ENCODE peak calls at places on chromosomes 7 and 10, in four cellular contexts. One of them, this sample, is unnamed. For H3K27me3 and H3K4me1, the result is how much of the 10 kb centered on the place peaks cover.

GRCh38 chr10:103781329-103782061 is 73.9 kb downstream of the SH3PXD2A start:
- DNase-seq in thoracic aorta: no peak
- DNase-seq in H9: no peak
- DNase-seq in cardiac muscle cell: no peak
- DNase-seq in this sample: no peak

GRCh38 chr10:34164029-34164428 is 651.1 kb downstream of the PARD3 start:
- DNase-seq in thoracic aorta: no peak
- DNase-seq in H9: no peak
- DNase-seq in cardiac muscle cell: no peak
- DNase-seq in this sample: no peak

GRCh38 chr10:104028146-104028545 is 57.5 kb downstream of the COL17A1 start:
- DNase-seq in thoracic aorta: no peak
- DNase-seq in H9: peak
- DNase-seq in cardiac muscle cell: peak
- DNase-seq in this sample: no peak

GRCh38 chr7:114426824-114427223 is 12.2 kb downstream of the FOXP2 start:
- DNase-seq in thoracic aorta: no peak
- DNase-seq in H9: no peak
- DNase-seq in cardiac muscle cell: peak
- DNase-seq in this sample: no peak

GRCh38 chr10:97520978-97521761 is 22.4 kb downstream of the UBTD1 start:
- DNase-seq in thoracic aorta: no peak
- DNase-seq in H9: peak
- DNase-seq in cardiac muscle cell: no peak
- DNase-seq in this sample: no peak

GRCh38 chr7:20539201-20539600 is 76.3 kb upstream of the ABCB5 start:
- DNase-seq in thoracic aorta: no peak
- DNase-seq in H9: no peak
- DNase-seq in cardiac muscle cell: no peak
- DNase-seq in this sample: no peak

GRCh38 chr7:106283831-106284515 is 810 bp downstream of the NAMPT start:
- DNase-seq in thoracic aorta: no peak
- DNase-seq in H9: no peak
- DNase-seq in cardiac muscle cell: peak
- DNase-seq in this sample: no peak

GRCh38 chr10:13717571-13717935 is 130.8 kb downstream of the PRPF18 start:
- DNase-seq in thoracic aorta: no peak
- DNase-seq in H9: no peak
- DNase-seq in cardiac muscle cell: no peak
- DNase-seq in this sample: no peak

GRCh38 chr7:91892821-91893340 is 12.4 kb upstream of the MTERF1 start:
- DNase-seq in thoracic aorta: no peak
- DNase-seq in H9: no peak
- DNase-seq in cardiac muscle cell: no peak
- DNase-seq in this sample: no peak

GRCh38 chr10:78623577-78624215 is 445.1 kb upstream of the ZMIZ1 start:
- DNase-seq in thoracic aorta: no peak
- DNase-seq in H9: no peak
- DNase-seq in cardiac muscle cell: peak
- DNase-seq in this sample: no peak

GRCh38 chr7:85097844-85098243 is 89.0 kb downstream of the SEMA3D start:
- DNase-seq in thoracic aorta: no peak
- DNase-seq in H9: no peak
- DNase-seq in cardiac muscle cell: no peak
- DNase-seq in this sample: no peak

GRCh38 chr10:10055656-10056445 is 961.8 kb upstream of the CELF2 start:
- DNase-seq in thoracic aorta: no peak
- DNase-seq in H9: no peak
- DNase-seq in cardiac muscle cell: no peak
- DNase-seq in this sample: no peak

GRCh38 chr10:124619195-124619594 is 125.0 kb downstream of the FAM53B start:
- DNase-seq in thoracic aorta: no peak
- DNase-seq in H9: no peak
- DNase-seq in cardiac muscle cell: no peak
- DNase-seq in this sample: no peak

GRCh38 chr10:110456046-110456445 is 41.7 kb upstream of the DUSP5 start:
- DNase-seq in thoracic aorta: no peak
- DNase-seq in H9: no peak
- DNase-seq in cardiac muscle cell: no peak
- DNase-seq in this sample: no peak

GRCh38 chr10:66928000-66928770 is 2.3 kb downstream of the LRRTM3 start:
- DNase-seq in thoracic aorta: no peak
- DNase-seq in H9: peak
- DNase-seq in cardiac muscle cell: peak
- DNase-seq in this sample: no peak

GRCh38 chr7:139726485-139726869 is 51.3 kb downstream of the HIPK2 start:
- DNase-seq in thoracic aorta: no peak
- DNase-seq in H9: no peak
- DNase-seq in cardiac muscle cell: no peak
- DNase-seq in this sample: no peak

GRCh38 chr7:148022832-148023231 is 567.7 kb upstream of the C7orf33 start:
- DNase-seq in thoracic aorta: no peak
- DNase-seq in H9: no peak
- DNase-seq in cardiac muscle cell: no peak
- DNase-seq in this sample: no peak

GRCh38 chr10:30586828-30587227 is 42.7 kb downstream of the LYZL2 start:
- DNase-seq in thoracic aorta: no peak
- DNase-seq in H9: no peak
- DNase-seq in cardiac muscle cell: no peak
- DNase-seq in this sample: no peak

GRCh38 chr7:132035517-132036362 is 479.3 kb upstream of the PODXL start:
- DNase-seq in thoracic aorta: peak
- DNase-seq in H9: no peak
- DNase-seq in cardiac muscle cell: peak
- DNase-seq in this sample: peak

GRCh38 chr7:19404912-19405329 is 259.7 kb upstream of the FERD3L start:
- DNase-seq in thoracic aorta: no peak
- DNase-seq in H9: peak
- DNase-seq in cardiac muscle cell: peak
- DNase-seq in this sample: no peak

GRCh38 chr7:130721486-130722277 is 12.3 kb downstream of the KLF14 start:
- DNase-seq in thoracic aorta: no peak
- DNase-seq in H9: peak
- DNase-seq in cardiac muscle cell: peak
- DNase-seq in this sample: no peak

GRCh38 chr10:48820699-48821098 is 118.9 kb downstream of the LRRC18 start:
- DNase-seq in thoracic aorta: no peak
- DNase-seq in H9: no peak
- DNase-seq in cardiac muscle cell: no peak
- DNase-seq in this sample: no peak
- H3K27me3 ChIP-seq in thoracic aorta: under half
- H3K27me3 ChIP-seq in H9: under half
- H3K27me3 ChIP-seq in cardiac muscle cell: under half
- H3K27me3 ChIP-seq in this sample: under half

DNA sequence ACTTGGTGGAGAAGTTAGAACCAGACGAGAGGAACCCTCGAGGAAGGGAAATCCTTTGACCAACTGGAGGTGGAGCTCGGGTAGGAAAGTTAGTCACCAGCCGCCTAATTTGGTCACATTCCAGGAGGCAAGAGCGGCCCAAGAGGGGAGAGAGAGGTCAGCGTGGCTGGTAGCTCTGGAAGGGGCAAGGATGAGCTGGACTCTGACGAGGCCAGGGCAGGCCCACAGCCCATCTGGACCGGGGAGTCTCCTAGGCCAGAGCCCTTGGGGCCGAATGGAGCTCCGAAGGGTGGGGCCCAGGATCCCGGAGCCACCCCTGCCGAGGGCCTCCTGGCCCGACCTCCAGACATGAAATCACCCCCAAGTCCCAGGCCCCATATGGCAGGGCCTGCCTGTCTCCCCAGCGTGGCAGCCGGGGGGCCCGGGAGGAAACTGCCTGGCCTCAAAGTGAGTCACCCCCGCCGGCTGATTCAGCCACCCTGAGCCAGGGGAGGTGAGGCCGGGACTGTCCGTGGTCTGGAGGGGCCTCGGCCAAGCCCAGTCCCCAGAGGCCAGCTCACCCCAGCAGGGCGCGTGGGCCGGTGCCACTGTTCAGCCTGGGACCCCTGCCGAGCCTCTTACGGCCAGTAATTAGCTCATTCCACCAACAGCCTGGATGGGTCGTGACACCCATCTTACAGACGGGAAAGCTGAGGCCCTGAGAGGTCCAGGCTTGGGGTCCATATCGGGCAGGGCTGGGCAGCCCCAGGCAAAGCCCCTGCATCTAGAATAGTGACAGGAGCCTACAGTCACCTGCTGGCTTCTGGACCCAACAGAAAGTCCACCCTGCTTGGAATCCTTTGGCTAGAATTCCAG is 23.5 kb upstream of the PDGFA start:
- DNase-seq in thoracic aorta: no peak
- DNase-seq in H9: no peak
- DNase-seq in cardiac muscle cell: peak
- DNase-seq in this sample: no peak
- H3K4me1 ChIP-seq in thoracic aorta: under half
- H3K4me1 ChIP-seq in H9: under half
- H3K4me1 ChIP-seq in cardiac muscle cell: under half
- H3K4me1 ChIP-seq in this sample: under half

GRCh38 chr7:151410405-151411390 is 860 bp upstream of the WDR86 start:
- DNase-seq in thoracic aorta: no peak
- DNase-seq in H9: peak
- DNase-seq in cardiac muscle cell: peak
- DNase-seq in this sample: no peak

GRCh38 chr7:151409555-151410404 is at the start of gene WDR86:
- DNase-seq in thoracic aorta: no peak
- DNase-seq in H9: peak
- DNase-seq in cardiac muscle cell: peak
- DNase-seq in this sample: no peak

GRCh38 chr7:151413241-151413640 is 3.4 kb upstream of the WDR86 start:
- DNase-seq in thoracic aorta: no peak
- DNase-seq in H9: no peak
- DNase-seq in cardiac muscle cell: no peak
- DNase-seq in this sample: no peak

GRCh38 chr7:151411551-151411950 is 1.7 kb upstream of the WDR86 start:
- DNase-seq in thoracic aorta: no peak
- DNase-seq in H9: peak
- DNase-seq in cardiac muscle cell: no peak
- DNase-seq in this sample: no peak

GRCh38 chr7:151412318-151412717 is 2.5 kb upstream of the WDR86 start:
- DNase-seq in thoracic aorta: no peak
- DNase-seq in H9: no peak
- DNase-seq in cardiac muscle cell: no peak
- DNase-seq in this sample: no peak
- H3K27me3 ChIP-seq in thoracic aorta: under half
- H3K27me3 ChIP-seq in H9: under half
- H3K27me3 ChIP-seq in cardiac muscle cell: under half
- H3K27me3 ChIP-seq in this sample: under half

DNA sequence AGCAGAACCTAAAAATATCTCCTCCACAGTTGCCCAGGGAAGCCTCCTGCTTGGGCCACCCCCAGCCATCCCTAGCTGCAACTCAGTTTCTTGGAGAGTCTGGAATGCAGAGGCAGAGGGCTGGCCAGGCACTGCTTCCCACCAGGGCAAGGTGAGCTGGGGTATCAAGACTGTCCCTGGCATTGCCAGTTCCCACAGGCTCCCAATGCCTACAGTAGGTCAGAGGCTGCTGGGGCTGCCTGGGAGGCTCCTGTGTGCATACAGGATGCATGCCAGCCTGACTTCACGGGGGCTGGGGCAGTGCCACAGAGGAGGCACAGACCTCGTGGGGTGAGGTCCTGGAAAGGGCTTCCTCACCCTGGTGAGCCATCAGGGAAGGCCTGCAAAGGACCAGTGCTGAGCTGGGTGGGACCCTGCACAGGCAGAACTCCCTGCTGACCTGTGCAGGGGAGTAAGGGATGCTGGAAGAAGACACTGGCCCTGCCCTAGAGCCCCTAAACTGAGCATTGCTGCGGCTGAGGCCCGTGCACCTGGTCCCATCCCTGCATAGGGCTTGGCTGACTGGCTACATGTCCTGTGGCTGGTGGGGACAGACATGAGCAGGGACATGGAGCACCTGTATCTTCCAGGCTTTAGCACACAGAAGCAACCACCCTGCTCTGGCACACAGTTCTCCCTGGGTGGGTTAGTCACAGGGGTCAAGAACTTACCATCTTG is 121.9 kb upstream of the RET start:
- DNase-seq in thoracic aorta: no peak
- DNase-seq in H9: peak
- DNase-seq in cardiac muscle cell: no peak
- DNase-seq in this sample: peak
- H3K4me1 ChIP-seq in thoracic aorta: under half
- H3K4me1 ChIP-seq in H9: under half
- H3K4me1 ChIP-seq in cardiac muscle cell: under half
- H3K4me1 ChIP-seq in this sample: under half

GRCh38 chr10:99285846-99286245 is 43.3 kb upstream of the CNNM1 start:
- DNase-seq in thoracic aorta: no peak
- DNase-seq in H9: no peak
- DNase-seq in cardiac muscle cell: no peak
- DNase-seq in this sample: no peak
- H3K27me3 ChIP-seq in thoracic aorta: under half
- H3K27me3 ChIP-seq in H9: under half
- H3K27me3 ChIP-seq in cardiac muscle cell: under half
- H3K27me3 ChIP-seq in this sample: under half

GRCh38 chr10:69403519-69403918 is 13.2 kb downstream of the TACR2 start:
- DNase-seq in thoracic aorta: no peak
- DNase-seq in H9: no peak
- DNase-seq in cardiac muscle cell: no peak
- DNase-seq in this sample: no peak
- H3K4me1 ChIP-seq in thoracic aorta: under half
- H3K4me1 ChIP-seq in H9: under half
- H3K4me1 ChIP-seq in cardiac muscle cell: under half
- H3K4me1 ChIP-seq in this sample: half or more

GRCh38 chr10:95312264-95312663 is 21.5 kb upstream of the PDLIM1 start:
- DNase-seq in thoracic aorta: no peak
- DNase-seq in H9: no peak
- DNase-seq in cardiac muscle cell: no peak
- DNase-seq in this sample: no peak
- H3K27me3 ChIP-seq in thoracic aorta: under half
- H3K27me3 ChIP-seq in H9: under half
- H3K27me3 ChIP-seq in cardiac muscle cell: under half
- H3K27me3 ChIP-seq in this sample: under half

DNA sequence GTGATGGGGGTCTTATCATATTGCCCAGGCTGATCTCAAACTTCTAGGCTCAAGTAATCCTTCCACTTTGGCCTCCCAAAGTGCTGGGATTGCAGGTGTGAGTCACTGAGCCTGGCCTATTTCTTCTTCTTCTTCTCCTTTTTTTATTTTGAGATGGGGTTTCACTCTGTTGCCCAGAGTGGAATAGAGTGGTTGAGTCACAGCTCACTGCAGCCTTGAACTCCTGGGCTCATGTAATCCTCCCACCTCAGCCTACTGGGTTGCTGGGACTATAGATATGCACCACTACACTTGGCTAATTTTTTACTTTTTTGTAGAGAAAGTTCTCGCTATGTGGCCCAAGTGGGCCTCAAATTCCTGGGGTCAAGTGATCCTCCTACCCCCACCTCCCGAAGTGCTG is 124.3 kb downstream of the SKIDA1 start:
- DNase-seq in thoracic aorta: no peak
- DNase-seq in H9: no peak
- DNase-seq in cardiac muscle cell: no peak
- DNase-seq in this sample: no peak
- H3K4me1 ChIP-seq in thoracic aorta: under half
- H3K4me1 ChIP-seq in H9: under half
- H3K4me1 ChIP-seq in cardiac muscle cell: under half
- H3K4me1 ChIP-seq in this sample: under half

DNA sequence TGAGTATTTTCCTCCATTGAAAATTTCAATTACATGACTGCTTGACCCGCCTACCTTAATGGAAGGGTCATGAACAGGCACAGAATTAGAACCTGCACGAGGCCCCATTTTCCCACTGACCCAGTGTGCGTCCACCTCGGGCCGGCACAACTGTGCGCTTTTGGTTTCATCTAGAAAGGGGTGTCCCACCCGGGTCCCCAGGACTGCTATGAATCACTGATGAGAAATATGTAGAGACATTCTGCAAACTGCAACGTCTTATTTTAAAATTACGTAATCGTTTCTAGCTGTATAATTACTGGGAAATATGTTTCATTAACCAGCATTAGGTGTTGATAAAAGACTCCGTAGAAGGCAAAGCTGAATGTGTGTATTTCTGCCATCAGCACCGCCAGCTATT is 562.0 kb downstream of the DNAJB6 start:
- DNase-seq in thoracic aorta: no peak
- DNase-seq in H9: no peak
- DNase-seq in cardiac muscle cell: no peak
- DNase-seq in this sample: no peak
- H3K27me3 ChIP-seq in thoracic aorta: under half
- H3K27me3 ChIP-seq in H9: under half
- H3K27me3 ChIP-seq in cardiac muscle cell: under half
- H3K27me3 ChIP-seq in this sample: under half

This sample was measured in esophagus muscularis mucosa.